ENCODE peak calls at places on chromosomes 13 and 19, in nine cellular contexts. E, U, R, D, K, P, N, M and Z are unnamed samples.
A peak's percentile ranks its signal among the peaks of the same experiment; 100 is the strongest.

GRCh38 chr13:110944121-110944967 is 29.5 kb upstream of the ANKRD10 start:
- DNase-seq in E (no peak), M (peak; percentile 44), R (peak; percentile 16), N (peak; percentile 69), U (peak; percentile 37), K (no peak), P (no peak), D (no peak), Z (no peak)

GRCh38 chr13:93345061-93345460 is 118.5 kb downstream of the GPC6 start:
- DNase-seq in N (no peak), P (no peak), D (no peak), E (no peak), R (no peak), K (no peak), U (no peak), M (no peak), Z (no peak)

GRCh38 chr13:73715114-73715909 is 418.9 kb downstream of the KLF12 start:
- DNase-seq in R (no peak), P (peak; percentile 71), E (no peak), U (no peak), M (no peak), D (no peak), K (no peak), N (no peak), Z (no peak)

GRCh38 chr19:47623921-47624391 is 15.0 kb downstream of the BICRA start:
- DNase-seq in E (no peak), K (no peak), R (no peak), U (no peak), N (no peak), M (peak; percentile 17), P (no peak), D (no peak), Z (no peak)

GRCh38 chr13:41017744-41018582 is 1.2 kb downstream of the ELF1 start:
- DNase-seq in U (no peak), N (peak; percentile 19), M (no peak), K (no peak), E (no peak), P (no peak), D (no peak), R (peak; percentile 66), Z (no peak)

GRCh38 chr19:45527731-45528130 is 20.5 kb downstream of the VASP start:
- DNase-seq in R (no peak), U (no peak), P (no peak), M (no peak), N (no peak), E (no peak), D (no peak), K (no peak), Z (no peak)

GRCh38 chr19:1742989-1743696 is 10.2 kb upstream of the ONECUT3 start:
- DNase-seq in U (no peak), M (no peak), K (no peak), P (no peak), E (no peak), N (no peak), D (no peak), R (no peak), Z (no peak)

GRCh38 chr19:34409189-34410164 is 5.3 kb downstream of the PDCD2L start:
- DNase-seq in U (no peak), N (no peak), D (no peak), M (no peak), P (no peak), K (no peak), R (no peak), E (no peak), Z (no peak)

GRCh38 chr19:38063921-38064320 is 156.9 kb downstream of the SIPA1L3 start:
- DNase-seq in M (no peak), D (no peak), E (no peak), P (no peak), R (no peak), N (no peak), U (no peak), K (no peak), Z (no peak)

GRCh38 chr19:53131085-53131484 is 1.6 kb downstream of the ZNF415 start:
- DNase-seq in R (no peak), P (no peak), E (no peak), N (no peak), U (no peak), K (no peak), M (no peak), D (no peak), Z (no peak)

GRCh38 chr13:46097015-46097414 is 7.8 kb downstream of the CPB2 start:
- DNase-seq in K (no peak), P (no peak), M (no peak), D (no peak), R (no peak), E (no peak), U (no peak), N (no peak), Z (no peak)

GRCh38 chr19:14411161-14411560 is 8.0 kb downstream of the DDX39A start:
- DNase-seq in P (no peak), M (no peak), D (no peak), U (no peak), E (no peak), N (no peak), K (no peak), R (no peak), Z (no peak)

GRCh38 chr19:52689804-52690394 is 44.9 kb downstream of the ZNF611 start:
- DNase-seq in U (no peak), M (peak; percentile 42), K (peak; percentile 49), N (no peak), P (no peak), R (no peak), D (peak; percentile 79), E (peak; percentile 29), Z (no peak)

GRCh38 chr19:45476349-45476717 is 8.5 kb downstream of the FOSB start:
- DNase-seq in P (peak; percentile 40), M (no peak), R (no peak), E (no peak), N (peak; percentile 16), K (no peak), U (no peak), D (no peak), Z (no peak)

GRCh38 chr13:27830010-27830409 is 37.7 kb downstream of the GSX1 start:
- DNase-seq in R (peak; percentile 63), E (peak; percentile 23), D (no peak), P (peak; percentile 52), K (peak; percentile 33), N (no peak), U (no peak), M (peak; percentile 80), Z (no peak)

GRCh38 chr19:51697169-51697776 is 4.1 kb downstream of the SPACA6 start:
- DNase-seq in K (no peak), N (no peak), U (no peak), D (no peak), E (no peak), R (no peak), P (no peak), M (no peak), Z (no peak)

GRCh38 chr19:407501-408440 is 1.2 kb downstream of the C2CD4C start:
- DNase-seq in U (no peak), R (no peak), D (no peak), P (no peak), N (no peak), K (peak; percentile 22), E (no peak), M (no peak), Z (no peak)

DNA sequence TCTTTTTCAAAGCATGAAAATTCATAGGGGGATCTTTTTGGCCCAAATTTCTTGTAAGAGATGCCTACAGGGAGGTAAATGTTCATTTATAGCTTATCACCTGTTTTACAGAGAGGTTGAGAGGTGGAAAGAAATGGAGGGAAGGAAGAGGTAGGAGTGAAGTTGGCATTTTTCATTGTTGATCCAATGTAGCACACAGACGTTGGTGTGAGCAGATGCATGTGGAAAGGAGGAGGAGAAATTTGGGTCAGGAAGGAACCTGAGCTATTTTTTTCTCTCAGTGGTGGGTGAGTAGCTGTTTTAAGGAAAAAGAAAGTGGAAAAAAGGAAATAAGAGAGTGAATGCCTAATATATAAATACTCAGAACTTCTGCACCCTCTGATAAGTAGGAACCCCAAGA is 9.9 kb upstream of the SMIM17 start:
- DNase-seq in K (no peak), M (no peak), E (no peak), P (no peak), D (no peak), N (no peak), R (no peak), U (no peak), Z (no peak)
- H3K9me3 ChIP-seq in K (peaks cover 4% of the 10 kb centered on the region), M (no peaks in the 10 kb centered on the region), E (no peaks in the 10 kb centered on the region), P (peaks cover 6% of the 10 kb centered on the region), D (peaks cover 40% of the 10 kb centered on the region), N (peaks cover 37% of the 10 kb centered on the region), R (peaks cover 5% of the 10 kb centered on the region), U (peaks cover 15% of the 10 kb centered on the region), Z (peaks cover 5% of the 10 kb centered on the region)

DNA sequence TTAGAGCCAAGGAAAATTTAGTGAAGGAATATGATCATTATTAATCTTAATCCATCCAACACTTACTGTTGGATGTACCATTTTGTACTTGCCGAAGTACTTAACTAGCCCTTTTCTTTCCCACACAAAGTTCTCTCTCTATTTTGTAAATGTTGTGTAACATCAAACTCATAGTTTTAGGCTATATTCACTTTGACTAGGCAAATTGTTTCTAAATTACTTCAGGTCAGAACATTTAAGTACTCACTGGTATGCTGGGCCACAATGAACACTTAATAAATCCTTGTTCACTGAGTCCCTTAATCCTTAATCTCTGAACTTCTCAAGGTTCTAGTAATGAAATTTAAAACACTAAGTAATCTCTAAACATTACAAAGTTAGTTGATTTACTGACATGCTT is 49.3 kb upstream of the EEF1AKMT1 start:
- DNase-seq in D (no peak), U (no peak), N (peak; percentile 22), M (no peak), R (no peak), E (no peak), P (no peak), K (no peak), Z (no peak)
- H3K4me1 ChIP-seq in D (no peaks in the 10 kb centered on the region), U (peaks cover 25% of the 10 kb centered on the region), N (peaks cover 7% of the 10 kb centered on the region), M (peaks cover 63% of the 10 kb centered on the region), R (peaks cover 21% of the 10 kb centered on the region), E (peaks cover 2% of the 10 kb centered on the region), P (peaks cover 2% of the 10 kb centered on the region), K (peaks cover 14% of the 10 kb centered on the region), Z (peaks cover 2% of the 10 kb centered on the region)

DNA sequence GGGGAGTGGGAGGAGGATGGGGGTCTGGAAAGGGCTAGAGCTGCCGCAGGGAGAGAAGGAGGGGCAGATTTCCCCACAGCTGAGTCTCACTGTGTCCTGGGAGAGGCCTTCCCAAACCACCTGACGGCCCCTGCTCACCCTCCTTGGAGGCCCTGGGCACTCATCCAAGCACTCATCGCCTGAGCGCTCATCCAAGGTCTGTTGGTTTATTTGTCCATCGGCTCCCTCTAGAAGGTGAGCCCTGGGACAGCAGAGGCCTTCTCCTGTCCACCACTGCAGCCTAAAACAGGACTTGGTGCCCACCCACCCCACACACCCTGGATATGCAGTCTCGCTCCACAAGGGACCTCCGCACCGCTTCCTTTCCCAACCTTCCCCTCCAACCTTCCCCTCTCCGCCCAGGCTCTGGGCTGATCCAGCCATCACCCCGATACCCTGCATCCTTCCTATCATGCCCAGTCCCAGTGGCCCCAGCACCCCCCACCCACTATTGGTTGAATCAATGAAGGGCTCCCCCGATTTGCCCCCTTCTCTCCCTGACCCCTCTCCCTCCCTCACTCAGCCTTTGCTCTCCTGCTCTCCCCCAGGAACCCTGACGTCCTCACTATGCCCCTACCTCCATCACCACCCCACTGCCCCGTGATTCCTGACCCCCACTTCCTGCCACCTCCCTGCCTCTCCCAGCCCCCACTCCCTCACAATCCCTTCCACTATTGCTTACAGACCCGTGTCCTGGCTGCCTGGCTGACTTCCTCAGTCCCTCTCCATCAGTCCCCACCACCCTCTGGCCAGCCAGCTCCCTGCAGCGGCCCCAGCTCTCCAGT is 1.6 kb downstream of the UBXN6 start:
- DNase-seq in U (peak; percentile 42), R (no peak), D (no peak), P (no peak), K (peak; percentile 83), M (peak; percentile 43), N (peak; percentile 84), E (peak; percentile 47), Z (no peak)
- H3K27ac ChIP-seq in U (peak overlapping the region; percentile 81), R (no peak overlapping the region), D (peak overlapping the region; percentile 89), P (peak overlapping the region; percentile 62), K (peak overlapping the region; percentile 85), M (peak overlapping the region; percentile 52), N (peak overlapping the region; percentile 79), E (peak overlapping the region; percentile 83), Z (no peak overlapping the region)

GRCh38 chr13:58119351-58119750 is 487.8 kb downstream of the PCDH17 start:
- DNase-seq in R (no peak), N (no peak), K (no peak), P (no peak), E (no peak), U (no peak), D (no peak), M (no peak), Z (no peak)
- H3K9me3 ChIP-seq in R (no peaks in the 10 kb centered on the region), N (no peaks in the 10 kb centered on the region), K (no peaks in the 10 kb centered on the region), P (no peaks in the 10 kb centered on the region), E (no peaks in the 10 kb centered on the region), U (peaks cover 2% of the 10 kb centered on the region), D (no peaks in the 10 kb centered on the region), M (no peaks in the 10 kb centered on the region), Z (no peaks in the 10 kb centered on the region)